ENCODE peak calls at places on chromosomes 1 and 21, in seven cellular contexts. V, B, O, Z, M, W and F are unnamed samples.

GRCh38 chr1:238652346-238652968 is 733.9 kb upstream of the CHRM3 start:
- DNase-seq in V (no peak), B (no peak), O (no peak), Z (no peak), M (no peak), W (no peak), F (no peak)

GRCh38 chr1:167620002-167620401 is 10.0 kb upstream of the RCSD1 start:
- DNase-seq in V (no peak), B (no peak), O (no peak), Z (no peak), M (no peak), W (no peak), F (no peak)

GRCh38 chr1:220874201-220874655 is 5.0 kb upstream of the HLX start:
- DNase-seq in V (peak; percentile 63), B (no peak), O (no peak), Z (peak; percentile 70), M (no peak), W (no peak), F (no peak)

GRCh38 chr1:67489643-67490042 is 59.4 kb upstream of the SERBP1 start:
- DNase-seq in V (no peak), B (no peak), O (no peak), Z (no peak), M (no peak), W (no peak), F (no peak)

GRCh38 chr21:37348664-37349063 is 17.9 kb upstream of the DYRK1A start:
- DNase-seq in V (no peak), B (no peak), O (no peak), Z (no peak), M (no peak), W (no peak), F (no peak)

GRCh38 chr1:53765656-53766055 is 26.7 kb upstream of the GLIS1 start:
- DNase-seq in V (no peak), B (no peak), O (no peak), Z (no peak), M (no peak), W (no peak), F (no peak)

GRCh38 chr1:24385160-24385939 is 28.2 kb downstream of the STPG1 start:
- DNase-seq in V (no peak), B (no peak), O (no peak), Z (no peak), M (no peak), W (peak; percentile 13), F (peak; percentile 25)

GRCh38 chr1:85650645-85651044 is 57.6 kb downstream of the ZNHIT6 start:
- DNase-seq in V (no peak), B (no peak), O (no peak), Z (no peak), M (no peak), W (no peak), F (no peak)

GRCh38 chr21:25967566-25968438 is 202.8 kb downstream of the APP start:
- DNase-seq in V (no peak), B (no peak), O (no peak), Z (no peak), M (no peak), W (peak; percentile 2), F (no peak)

GRCh38 chr1:57674803-57675202 is 250.9 kb upstream of the DAB1 start:
- DNase-seq in V (no peak), B (no peak), O (no peak), Z (no peak), M (no peak), W (no peak), F (no peak)

GRCh38 chr21:37028579-37028978 is 22.1 kb downstream of the RIPPLY3 start:
- DNase-seq in V (no peak), B (no peak), O (no peak), Z (no peak), M (no peak), W (no peak), F (no peak)

GRCh38 chr1:95311006-95311405 is 77.0 kb downstream of the RWDD3 start:
- DNase-seq in V (no peak), B (no peak), O (no peak), Z (no peak), M (no peak), W (no peak), F (no peak)

GRCh38 chr1:162145280-162145965 is 75.9 kb downstream of the NOS1AP start:
- DNase-seq in V (no peak), B (no peak), O (no peak), Z (peak; percentile 35), M (no peak), W (no peak), F (no peak)

GRCh38 chr1:47478090-47478489 is 40.2 kb downstream of the FOXD2 start:
- DNase-seq in V (peak; percentile 28), B (no peak), O (no peak), Z (peak; percentile 52), M (no peak), W (no peak), F (no peak)

GRCh38 chr21:27681841-27682240 is 715.0 kb upstream of the ADAMTS5 start:
- DNase-seq in V (no peak), B (no peak), O (no peak), Z (no peak), M (no peak), W (no peak), F (no peak)

GRCh38 chr1:59146056-59146455 is 150.8 kb upstream of the FGGY start:
- DNase-seq in V (no peak), B (no peak), O (no peak), Z (no peak), M (no peak), W (no peak), F (no peak)

GRCh38 chr1:17148950-17149608 is 29.8 kb upstream of the PADI2 start:
- DNase-seq in V (peak; percentile 43), B (no peak), O (no peak), Z (no peak), M (no peak), W (no peak), F (no peak)

GRCh38 chr1:28417441-28418277 is 48.1 kb downstream of the PHACTR4 start:
- DNase-seq in V (no peak), B (no peak), O (no peak), Z (no peak), M (no peak), W (no peak), F (no peak)

GRCh38 chr1:112304151-112304550 is 91.9 kb upstream of the CTTNBP2NL start:
- DNase-seq in V (no peak), B (no peak), O (no peak), Z (no peak), M (no peak), W (no peak), F (no peak)

GRCh38 chr1:239854956-239855355 is 236.7 kb upstream of the FMN2 start:
- DNase-seq in V (no peak), B (no peak), O (no peak), Z (no peak), M (no peak), W (no peak), F (no peak)

GRCh38 chr1:226643167-226643566 is 94.6 kb downstream of the STUM start:
- DNase-seq in V (peak; percentile 41), B (no peak), O (peak; percentile 76), Z (no peak), M (no peak), W (peak; percentile 25), F (no peak)

GRCh38 chr1:216210081-216210480 is 213.2 kb downstream of the USH2A start:
- DNase-seq in V (no peak), B (no peak), O (no peak), Z (no peak), M (no peak), W (no peak), F (no peak)

GRCh38 chr1:58890091-58890490 is 106.2 kb upstream of the JUN start:
- DNase-seq in V (no peak), B (no peak), O (no peak), Z (no peak), M (no peak), W (no peak), F (no peak)

GRCh38 chr1:2228157-2228594 is at the start of gene SKI:
- DNase-seq in V (no peak), B (no peak), O (no peak), Z (no peak), M (no peak), W (no peak), F (no peak)

GRCh38 chr1:200779326-200779725 is 40.6 kb downstream of the CAMSAP2 start:
- DNase-seq in V (no peak), B (no peak), O (no peak), Z (no peak), M (no peak), W (no peak), F (no peak)

GRCh38 chr1:31769720-31770390 is 5.7 kb upstream of the ADGRB2 start:
- DNase-seq in V (no peak), B (no peak), O (no peak), Z (no peak), M (no peak), W (no peak), F (no peak)

GRCh38 chr1:15177710-15178166 is 24.2 kb downstream of the TMEM51 start:
- DNase-seq in V (no peak), B (no peak), O (no peak), Z (no peak), M (no peak), W (no peak), F (no peak)

GRCh38 chr1:20729155-20729931 is 3.2 kb downstream of the SH2D5 start:
- DNase-seq in V (peak; percentile 3), B (no peak), O (peak; percentile 58), Z (no peak), M (no peak), W (no peak), F (no peak)

GRCh38 chr1:205927247-205927646 is 16.0 kb downstream of the SLC26A9 start:
- DNase-seq in V (no peak), B (no peak), O (peak; percentile 28), Z (no peak), M (no peak), W (no peak), F (no peak)

GRCh38 chr1:208171615-208172388 is 72.4 kb downstream of the PLXNA2 start:
- DNase-seq in V (no peak), B (no peak), O (no peak), Z (no peak), M (no peak), W (no peak), F (no peak)

GRCh38 chr1:22122273-22123070 is 20.4 kb downstream of the WNT4 start:
- DNase-seq in V (no peak), B (no peak), O (peak; percentile 56), Z (no peak), M (no peak), W (no peak), F (no peak)

GRCh38 chr1:230427981-230428380 is 1.8 kb upstream of the PGBD5 start:
- DNase-seq in V (no peak), B (no peak), O (no peak), Z (no peak), M (no peak), W (no peak), F (no peak)

GRCh38 chr1:185480545-185480944 is 163.5 kb upstream of the IVNS1ABP start:
- DNase-seq in V (no peak), B (no peak), O (no peak), Z (no peak), M (no peak), W (no peak), F (no peak)

GRCh38 chr1:39129514-39129913 is 75.0 kb upstream of the MACF1 start:
- DNase-seq in V (peak; percentile 21), B (no peak), O (no peak), Z (no peak), M (no peak), W (no peak), F (no peak)

GRCh38 chr1:2235300-2235998 is 7.3 kb downstream of the SKI start:
- DNase-seq in V (no peak), B (no peak), O (no peak), Z (no peak), M (no peak), W (no peak), F (no peak)

GRCh38 chr1:198623920-198624647 is 14.8 kb upstream of the PTPRC start:
- DNase-seq in V (peak; percentile 7), B (no peak), O (no peak), Z (no peak), M (no peak), W (peak; percentile 20), F (no peak)

GRCh38 chr1:66265796-66266195 is 268.2 kb upstream of the SGIP1 start:
- DNase-seq in V (no peak), B (no peak), O (no peak), Z (no peak), M (no peak), W (no peak), F (no peak)

GRCh38 chr1:218585565-218586184 is 240.5 kb downstream of the TGFB2 start:
- DNase-seq in V (peak; percentile 9), B (no peak), O (no peak), Z (peak; percentile 61), M (no peak), W (no peak), F (peak; percentile 55)